ENCODE peak calls at places on chromosomes 5 and 9, in four cellular contexts. One of them, this sample, is unnamed.
A peak's percentile ranks its signal among the peaks of the same experiment; 100 is the strongest.

GRCh38 chr5:169637856-169638190 is 748 bp downstream of the DOCK2 start:
- DNase-seq in MM.1S: peak; percentile 59
- DNase-seq in IMR-90: no peak
- DNase-seq in dorsolateral prefrontal cortex: no peak
- DNase-seq in this sample: no peak

GRCh38 chr5:95936812-95937397 is 24.7 kb downstream of the ELL2 start:
- DNase-seq in MM.1S: no peak
- DNase-seq in IMR-90: no peak
- DNase-seq in dorsolateral prefrontal cortex: no peak
- DNase-seq in this sample: no peak

GRCh38 chr5:177432143-177432904 is 5.8 kb downstream of the GRK6 start:
- DNase-seq in dorsolateral prefrontal cortex: no peak
- DNase-seq in MM.1S: no peak
- DNase-seq in IMR-90: no peak
- DNase-seq in this sample: no peak

GRCh38 chr5:96968614-96969013 is 32.7 kb downstream of the LNPEP start:
- DNase-seq in MM.1S: no peak
- DNase-seq in dorsolateral prefrontal cortex: no peak
- DNase-seq in IMR-90: peak; percentile 28
- DNase-seq in this sample: no peak

GRCh38 chr5:56309262-56309826 is 76.2 kb upstream of the ANKRD55 start:
- DNase-seq in MM.1S: no peak
- DNase-seq in IMR-90: peak; percentile 32
- DNase-seq in dorsolateral prefrontal cortex: no peak
- DNase-seq in this sample: peak; percentile 26

GRCh38 chr5:74643160-74643562 is 2.6 kb upstream of the ENC1 start:
- DNase-seq in MM.1S: no peak
- DNase-seq in dorsolateral prefrontal cortex: no peak
- DNase-seq in IMR-90: peak; percentile 96
- DNase-seq in this sample: peak; percentile 93

GRCh38 chr5:124744170-124744911 is 2.1 kb downstream of the ZNF608 start:
- DNase-seq in dorsolateral prefrontal cortex: peak; percentile 65
- DNase-seq in IMR-90: peak; percentile 27
- DNase-seq in MM.1S: no peak
- DNase-seq in this sample: no peak

GRCh38 chr5:148939676-148940075 is 113.3 kb downstream of the ADRB2 start:
- DNase-seq in dorsolateral prefrontal cortex: no peak
- DNase-seq in MM.1S: no peak
- DNase-seq in IMR-90: peak; percentile 77
- DNase-seq in this sample: peak; percentile 44

GRCh38 chr5:76601470-76601869 is 21.7 kb downstream of the F2RL2 start:
- DNase-seq in MM.1S: peak; percentile 54
- DNase-seq in dorsolateral prefrontal cortex: no peak
- DNase-seq in IMR-90: peak; percentile 80
- DNase-seq in this sample: peak; percentile 88

GRCh38 chr9:35932732-35933131 is 23.4 kb downstream of the SPAAR start:
- DNase-seq in MM.1S: peak; percentile 82
- DNase-seq in IMR-90: no peak
- DNase-seq in dorsolateral prefrontal cortex: no peak
- DNase-seq in this sample: no peak

GRCh38 chr9:3992924-3993323 is 306.9 kb downstream of the GLIS3 start:
- DNase-seq in MM.1S: no peak
- DNase-seq in IMR-90: peak; percentile 68
- DNase-seq in dorsolateral prefrontal cortex: no peak
- DNase-seq in this sample: peak; percentile 85

GRCh38 chr5:149363936-149364335 is 6.1 kb downstream of the PCYOX1L start:
- DNase-seq in dorsolateral prefrontal cortex: no peak
- DNase-seq in MM.1S: peak; percentile 3
- DNase-seq in IMR-90: no peak
- DNase-seq in this sample: no peak

GRCh38 chr5:173643964-173644363 is 27.5 kb upstream of the BOD1 start:
- DNase-seq in IMR-90: peak; percentile 10
- DNase-seq in dorsolateral prefrontal cortex: peak; percentile 86
- DNase-seq in MM.1S: no peak
- DNase-seq in this sample: no peak

GRCh38 chr9:3409453-3409852 is 116.3 kb downstream of the RFX3 start:
- DNase-seq in IMR-90: no peak
- DNase-seq in dorsolateral prefrontal cortex: no peak
- DNase-seq in MM.1S: no peak
- DNase-seq in this sample: no peak

GRCh38 chr9:95385521-95385920 is 68.0 kb upstream of the FANCC start:
- DNase-seq in MM.1S: no peak
- DNase-seq in IMR-90: no peak
- DNase-seq in dorsolateral prefrontal cortex: no peak
- DNase-seq in this sample: no peak

GRCh38 chr5:157864067-157864466 is 5.1 kb upstream of the CLINT1 start:
- DNase-seq in IMR-90: no peak
- DNase-seq in dorsolateral prefrontal cortex: no peak
- DNase-seq in MM.1S: no peak
- DNase-seq in this sample: no peak

GRCh38 chr5:154199263-154199662 is 8.7 kb downstream of the GALNT10 start:
- DNase-seq in MM.1S: no peak
- DNase-seq in IMR-90: no peak
- DNase-seq in dorsolateral prefrontal cortex: no peak
- DNase-seq in this sample: no peak

GRCh38 chr5:91591076-91591475 is 208.0 kb upstream of the ARRDC3 start:
- DNase-seq in IMR-90: no peak
- DNase-seq in MM.1S: no peak
- DNase-seq in dorsolateral prefrontal cortex: no peak
- DNase-seq in this sample: no peak

GRCh38 chr9:99430301-99430700 is 208.2 kb downstream of the SEC61B start:
- DNase-seq in MM.1S: no peak
- DNase-seq in IMR-90: peak; percentile 90
- DNase-seq in dorsolateral prefrontal cortex: no peak
- DNase-seq in this sample: peak; percentile 26

GRCh38 chr9:4293293-4293931 is 6.5 kb downstream of the GLIS3 start:
- DNase-seq in MM.1S: no peak
- DNase-seq in dorsolateral prefrontal cortex: no peak
- DNase-seq in IMR-90: peak; percentile 97
- DNase-seq in this sample: peak; percentile 97

GRCh38 chr9:123397975-123398374 is 42.0 kb downstream of the CRB2 start:
- DNase-seq in IMR-90: no peak
- DNase-seq in dorsolateral prefrontal cortex: no peak
- DNase-seq in MM.1S: no peak
- DNase-seq in this sample: no peak

GRCh38 chr5:93611900-93612898 is 29.2 kb downstream of the NR2F1 start:
- DNase-seq in dorsolateral prefrontal cortex: no peak
- DNase-seq in MM.1S: no peak
- DNase-seq in IMR-90: peak; percentile 43
- DNase-seq in this sample: no peak

GRCh38 chr5:191036-191948 is at the start of gene LRRC14B:
- DNase-seq in dorsolateral prefrontal cortex: peak; percentile 47
- DNase-seq in MM.1S: peak; percentile 92
- DNase-seq in IMR-90: no peak
- DNase-seq in this sample: no peak

GRCh38 chr5:139636975-139637408 is 11.2 kb upstream of the CXXC5 start:
- DNase-seq in dorsolateral prefrontal cortex: no peak
- DNase-seq in IMR-90: peak; percentile 51
- DNase-seq in MM.1S: peak; percentile 46
- DNase-seq in this sample: no peak

GRCh38 chr5:82023530-82024095 is 51.8 kb downstream of the ATG10 start:
- DNase-seq in dorsolateral prefrontal cortex: no peak
- DNase-seq in IMR-90: peak; percentile 44
- DNase-seq in MM.1S: no peak
- DNase-seq in this sample: no peak

GRCh38 chr9:106980551-106981101 is 117.7 kb downstream of the ZNF462 start:
- DNase-seq in dorsolateral prefrontal cortex: no peak
- DNase-seq in IMR-90: peak; percentile 36
- DNase-seq in MM.1S: no peak
- DNase-seq in this sample: no peak

GRCh38 chr5:133993152-133993548 is 11.6 kb downstream of the VDAC1 start:
- DNase-seq in dorsolateral prefrontal cortex: no peak
- DNase-seq in IMR-90: peak; percentile 82
- DNase-seq in MM.1S: no peak
- DNase-seq in this sample: peak; percentile 53

GRCh38 chr5:133991171-133991910 is 13.4 kb downstream of the VDAC1 start:
- DNase-seq in MM.1S: no peak
- DNase-seq in dorsolateral prefrontal cortex: no peak
- DNase-seq in IMR-90: no peak
- DNase-seq in this sample: no peak

GRCh38 chr5:133994297-133994989 is 10.3 kb downstream of the VDAC1 start:
- DNase-seq in dorsolateral prefrontal cortex: peak; percentile 6
- DNase-seq in IMR-90: no peak
- DNase-seq in MM.1S: no peak
- DNase-seq in this sample: no peak

GRCh38 chr5:133993563-133993962 is 11.2 kb downstream of the VDAC1 start:
- DNase-seq in dorsolateral prefrontal cortex: no peak
- DNase-seq in IMR-90: no peak
- DNase-seq in MM.1S: no peak
- DNase-seq in this sample: no peak

DNA sequence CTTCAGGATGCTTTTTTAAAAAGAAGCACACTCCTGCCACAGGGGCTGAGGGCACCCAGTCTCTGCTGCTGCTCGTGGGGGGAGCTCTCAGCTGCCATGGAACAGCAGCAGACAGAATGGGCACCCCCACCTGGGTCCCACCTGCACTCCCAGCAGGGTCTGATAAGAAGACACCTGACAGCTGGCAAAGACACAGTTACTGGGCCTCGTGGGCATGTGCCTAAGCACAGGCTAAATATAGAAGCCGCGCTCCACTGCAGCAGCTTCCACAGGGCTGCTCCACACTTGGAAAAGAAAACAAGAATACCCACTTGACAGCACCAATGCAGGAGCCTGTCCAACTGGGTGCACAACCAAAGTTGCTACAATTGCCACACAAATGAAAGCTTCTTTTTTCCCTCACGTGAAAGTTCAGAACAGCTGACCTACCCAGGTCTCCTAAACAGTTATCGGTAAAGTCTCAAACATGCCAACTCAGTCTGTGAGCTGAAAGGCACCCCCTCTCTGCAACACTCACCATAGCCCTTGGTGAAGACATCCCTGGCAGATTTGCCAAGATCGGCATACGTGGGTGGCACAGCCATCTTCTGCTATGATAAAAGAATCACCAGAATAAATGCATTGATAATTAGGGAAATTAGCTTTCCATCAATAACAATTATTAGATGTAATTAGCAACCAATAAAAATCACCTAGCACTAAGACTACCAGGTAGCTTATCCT is 12.2 kb downstream of the VDAC1 start:
- DNase-seq in IMR-90: no peak
- DNase-seq in dorsolateral prefrontal cortex: peak; percentile 53
- DNase-seq in MM.1S: no peak
- DNase-seq in this sample: no peak
- H3K4me3 ChIP-seq in IMR-90: no peak overlapping the region
- H3K4me3 ChIP-seq in dorsolateral prefrontal cortex: no peak overlapping the region
- H3K4me3 ChIP-seq in MM.1S: no peak overlapping the region
- H3K4me3 ChIP-seq in this sample: no peak overlapping the region

DNA sequence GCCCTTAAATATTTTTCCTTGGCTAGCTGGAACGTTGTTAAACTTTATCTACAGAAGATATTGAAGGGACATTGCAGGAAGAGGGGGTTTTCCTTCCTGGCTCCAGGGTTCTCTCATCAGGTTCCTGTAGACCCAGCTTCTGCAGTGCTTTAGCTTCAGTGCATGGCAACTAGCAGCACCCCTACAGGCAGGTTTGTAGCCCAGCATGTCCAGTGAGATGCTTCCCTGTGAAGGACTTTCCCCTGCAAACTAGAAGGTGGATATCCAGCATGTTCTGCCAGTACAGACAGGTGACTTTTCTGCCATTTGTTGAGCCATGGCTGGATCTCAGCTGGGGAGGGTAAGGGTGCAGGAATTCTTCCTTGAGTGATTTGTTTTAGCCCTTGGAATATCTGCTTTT is 10.4 kb downstream of the CCL28 start:
- DNase-seq in dorsolateral prefrontal cortex: no peak
- DNase-seq in IMR-90: peak; percentile 13
- DNase-seq in MM.1S: no peak
- DNase-seq in this sample: peak; percentile 14
- TF ChIP-seq CTCF in dorsolateral prefrontal cortex: no peak
- TF ChIP-seq CTCF in IMR-90: peak; percentile 17
- TF ChIP-seq CTCF in MM.1S: peak; percentile 14
- TF ChIP-seq CTCF in this sample: peak; percentile 56

GRCh38 chr5:113255105-113255504 is 179.7 kb downstream of the TSSK1B start:
- DNase-seq in dorsolateral prefrontal cortex: no peak
- DNase-seq in IMR-90: no peak
- DNase-seq in MM.1S: no peak
- DNase-seq in this sample: peak; percentile 62

GRCh38 chr5:113256671-113257452 is 177.9 kb downstream of the TSSK1B start:
- DNase-seq in IMR-90: no peak
- DNase-seq in dorsolateral prefrontal cortex: no peak
- DNase-seq in MM.1S: no peak
- DNase-seq in this sample: peak; percentile 68

GRCh38 chr5:113262674-113263073 is 172.1 kb downstream of the TSSK1B start:
- DNase-seq in MM.1S: peak; percentile 93
- DNase-seq in IMR-90: no peak
- DNase-seq in dorsolateral prefrontal cortex: no peak
- DNase-seq in this sample: no peak

GRCh38 chr5:113255579-113256210 is 179.1 kb downstream of the TSSK1B start:
- DNase-seq in MM.1S: no peak
- DNase-seq in IMR-90: peak; percentile 45
- DNase-seq in dorsolateral prefrontal cortex: no peak
- DNase-seq in this sample: peak; percentile 49

DNA sequence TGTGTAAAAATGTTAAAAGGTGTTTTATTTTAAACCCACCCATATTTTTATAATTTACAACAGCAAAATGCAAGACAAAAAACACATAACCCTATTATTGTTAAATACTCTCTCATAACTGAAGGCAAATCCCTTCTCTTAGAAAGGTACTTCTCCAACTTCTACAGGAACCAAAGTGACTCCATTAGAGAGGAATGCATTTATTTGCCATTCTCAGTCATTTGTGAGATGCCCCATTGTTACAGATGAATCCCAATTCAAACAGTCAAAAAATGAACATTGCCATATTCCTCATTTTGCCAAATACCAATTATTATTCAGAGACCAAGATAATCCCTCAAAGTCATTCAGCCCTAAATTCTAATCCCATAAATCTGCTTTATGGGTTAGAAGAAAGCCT is 175.8 kb downstream of the TSSK1B start:
- DNase-seq in dorsolateral prefrontal cortex: no peak
- DNase-seq in IMR-90: no peak
- DNase-seq in MM.1S: no peak
- DNase-seq in this sample: peak; percentile 38
- H3K4me3 ChIP-seq in dorsolateral prefrontal cortex: no peak overlapping the region
- H3K4me3 ChIP-seq in IMR-90: no peak overlapping the region
- H3K4me3 ChIP-seq in MM.1S: no peak overlapping the region
- H3K4me3 ChIP-seq in this sample: no peak overlapping the region

DNA sequence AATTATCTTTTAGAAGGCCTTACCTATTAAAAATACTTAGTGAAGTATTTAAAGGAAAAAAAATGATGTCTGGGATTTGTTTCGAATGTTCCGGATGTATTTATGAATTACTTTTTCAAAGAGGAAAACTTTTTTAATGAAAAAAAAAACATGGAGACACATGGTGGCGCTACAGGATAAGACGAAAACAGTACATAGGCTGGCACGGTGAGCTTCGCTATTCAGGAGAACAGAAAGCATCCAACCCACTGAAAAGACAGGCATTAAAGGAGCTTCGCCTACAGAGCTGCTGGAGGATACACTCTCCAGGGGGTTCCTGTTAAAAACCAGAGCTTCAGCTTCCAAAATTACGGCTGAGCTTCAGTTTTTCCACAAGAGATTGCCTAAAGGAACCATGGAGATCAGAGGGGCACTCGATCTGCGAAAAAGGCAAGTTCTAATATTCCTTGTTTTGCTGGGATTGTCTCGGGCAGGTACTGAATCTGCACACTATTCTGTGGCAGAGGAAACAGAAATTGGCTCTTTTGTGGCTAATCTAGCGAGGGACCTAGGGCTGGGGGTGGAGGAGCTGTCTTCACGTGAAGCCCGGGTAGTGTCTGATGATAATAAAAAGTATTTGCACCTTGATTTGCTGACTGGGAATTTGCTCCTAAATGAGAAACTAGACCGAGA is at the start of gene PCDHB14:
- DNase-seq in MM.1S: peak; percentile 75
- DNase-seq in dorsolateral prefrontal cortex: no peak
- DNase-seq in IMR-90: peak; percentile 20
- DNase-seq in this sample: peak; percentile 30
- TF ChIP-seq CTCF in MM.1S: peak; percentile 61
- TF ChIP-seq CTCF in dorsolateral prefrontal cortex: no peak
- TF ChIP-seq CTCF in IMR-90: peak; percentile 34
- TF ChIP-seq CTCF in this sample: no peak

This sample was measured in fibroblast of the aortic adventitia.